ENCODE peak calls at places on chromosomes 2 and 18, in six cellular contexts. G is coronary artery; E is breast epithelium; D is bronchial epithelial cell; W is activated CD4-positive, alpha-beta T cell treated with anti-CD3 and anti-CD28 coated beads, Interleukin-2, amount 50 U/mL, for 4 hours; U is AG09319. P is an unnamed sample.

GRCh38 chr2:97267411-97268074 is 154.6 kb downstream of the ANKRD36 start:
- DNase-seq in G (peak), E (peak), D (no peak), W (no peak), U (no peak), P (no peak)

GRCh38 chr18:29892960-29893558 is 1149.5 kb downstream of the DSC3 start:
- DNase-seq in G (no peak), E (no peak), D (peak), W (no peak), U (no peak), P (no peak)

GRCh38 chr2:67286981-67287759 is 110.0 kb upstream of the ETAA1 start:
- DNase-seq in G (no peak), E (no peak), D (peak), W (no peak), U (no peak), P (no peak)

GRCh38 chr18:6414723-6415362 is at the start of gene L3MBTL4:
- DNase-seq in G (no peak), E (peak), D (no peak), W (no peak), U (no peak), P (no peak)

GRCh38 chr2:121710470-121711170 is 26.1 kb downstream of the NIFK start:
- DNase-seq in G (no peak), E (no peak), D (no peak), W (no peak), U (no peak), P (no peak)

GRCh38 chr18:49814147-49814499 is 790 bp upstream of the ACAA2 start:
- DNase-seq in G (peak), E (peak), D (peak), W (peak), U (peak), P (no peak)

GRCh38 chr2:109193807-109194702 is 65.0 kb downstream of the SH3RF3 start:
- DNase-seq in G (no peak), E (no peak), D (no peak), W (no peak), U (no peak), P (no peak)

GRCh38 chr18:32891797-32892196 is 119.0 kb upstream of the KLHL14 start:
- DNase-seq in G (no peak), E (no peak), D (no peak), W (no peak), U (no peak), P (no peak)

GRCh38 chr2:180872256-180872655 is 108.1 kb upstream of the UBE2E3 start:
- DNase-seq in G (no peak), E (no peak), D (no peak), W (no peak), U (peak), P (peak)

GRCh38 chr2:206084870-206085741 is 868 bp downstream of the INO80D start:
- DNase-seq in G (peak), E (peak), D (no peak), W (peak), U (no peak), P (no peak)

GRCh38 chr2:70089220-70089945 is 2.1 kb downstream of the PCBP1 start:
- DNase-seq in G (no peak), E (peak), D (no peak), W (no peak), U (no peak), P (no peak)

GRCh38 chr2:3628800-3629199 is 29.2 kb upstream of the ALLC start:
- DNase-seq in G (peak), E (no peak), D (no peak), W (no peak), U (no peak), P (no peak)

GRCh38 chr2:111238336-111238735 is 117.6 kb downstream of the BCL2L11 start:
- DNase-seq in G (no peak), E (no peak), D (no peak), W (no peak), U (no peak), P (no peak)

GRCh38 chr18:59459352-59460059 is 100.4 kb upstream of the LMAN1 start:
- DNase-seq in G (no peak), E (no peak), D (peak), W (no peak), U (no peak), P (no peak)

GRCh38 chr2:66929632-66930385 is 467.3 kb upstream of the ETAA1 start:
- DNase-seq in G (no peak), E (peak), D (peak), W (no peak), U (peak), P (peak)

GRCh38 chr2:144660518-144661316 is 140.8 kb upstream of the ZEB2 start:
- DNase-seq in G (no peak), E (no peak), D (peak), W (no peak), U (no peak), P (no peak)

GRCh38 chr2:41151746-41152145 is 699.9 kb upstream of the SLC8A1 start:
- DNase-seq in G (no peak), E (no peak), D (no peak), W (no peak), U (no peak), P (no peak)

GRCh38 chr2:226159875-226160479 is 639.6 kb downstream of the IRS1 start:
- DNase-seq in G (no peak), E (no peak), D (no peak), W (no peak), U (no peak), P (no peak)

GRCh38 chr18:12883003-12883683 is 894 bp downstream of the PTPN2 start:
- DNase-seq in G (no peak), E (no peak), D (no peak), W (no peak), U (no peak), P (no peak)

GRCh38 chr2:55761526-55761925 is 67.9 kb upstream of the PNPT1 start:
- DNase-seq in G (no peak), E (peak), D (peak), W (no peak), U (no peak), P (no peak)

GRCh38 chr2:239162141-239162821 is 238.5 kb downstream of the HDAC4 start:
- DNase-seq in G (no peak), E (no peak), D (no peak), W (no peak), U (no peak), P (no peak)

GRCh38 chr2:234985608-234986115 is 33.8 kb downstream of the SH3BP4 start:
- DNase-seq in G (no peak), E (no peak), D (no peak), W (no peak), U (no peak), P (no peak)

P was measured in HFF-Myc.